ENCODE peak calls at places on chromosomes 3 and 15, in nine cellular contexts. One of them, this sample, is unnamed.

GRCh38 chr3:183664913-183665381 is 29.5 kb downstream of the KLHL24 start:
- DNase-seq in RPMI8226: no peak
- DNase-seq in SIG-M5: no peak
- DNase-seq in WERI-Rb-1: no peak
- DNase-seq in activated B cell treated with CpG ODN at 0.5 μM for 24 hours: no peak
- DNase-seq in fibroblast of lung: peak; percentile 97
- DNase-seq in Jurkat, Clone E6-1: no peak
- DNase-seq in stimulated activated CD4-positive, alpha-beta T cell treated with anti-CD3 and anti-CD28 coated beads, Interleukin-1b, Interleukin-23, amount 100 ng/mL, for 1 hour: no peak
- DNase-seq in glutamatergic neuron: no peak
- DNase-seq in this sample: peak; percentile 65

GRCh38 chr3:71578045-71578730 is 5.3 kb downstream of the FOXP1 start:
- DNase-seq in RPMI8226: no peak
- DNase-seq in SIG-M5: no peak
- DNase-seq in WERI-Rb-1: no peak
- DNase-seq in activated B cell treated with CpG ODN at 0.5 μM for 24 hours: no peak
- DNase-seq in fibroblast of lung: no peak
- DNase-seq in Jurkat, Clone E6-1: no peak
- DNase-seq in stimulated activated CD4-positive, alpha-beta T cell treated with anti-CD3 and anti-CD28 coated beads, Interleukin-1b, Interleukin-23, amount 100 ng/mL, for 1 hour: no peak
- DNase-seq in glutamatergic neuron: no peak
- DNase-seq in this sample: no peak

GRCh38 chr3:21484323-21485154 is 266.5 kb downstream of the ZNF385D start:
- DNase-seq in RPMI8226: peak; percentile 59
- DNase-seq in SIG-M5: no peak
- DNase-seq in WERI-Rb-1: peak; percentile 78
- DNase-seq in activated B cell treated with CpG ODN at 0.5 μM for 24 hours: no peak
- DNase-seq in fibroblast of lung: peak; percentile 83
- DNase-seq in Jurkat, Clone E6-1: peak; percentile 28
- DNase-seq in stimulated activated CD4-positive, alpha-beta T cell treated with anti-CD3 and anti-CD28 coated beads, Interleukin-1b, Interleukin-23, amount 100 ng/mL, for 1 hour: no peak
- DNase-seq in glutamatergic neuron: peak; percentile 61
- DNase-seq in this sample: peak; percentile 72

GRCh38 chr3:4741404-4742307 is 237.6 kb upstream of the BHLHE40 start:
- DNase-seq in RPMI8226: no peak
- DNase-seq in SIG-M5: no peak
- DNase-seq in WERI-Rb-1: no peak
- DNase-seq in activated B cell treated with CpG ODN at 0.5 μM for 24 hours: no peak
- DNase-seq in fibroblast of lung: peak; percentile 96
- DNase-seq in Jurkat, Clone E6-1: no peak
- DNase-seq in stimulated activated CD4-positive, alpha-beta T cell treated with anti-CD3 and anti-CD28 coated beads, Interleukin-1b, Interleukin-23, amount 100 ng/mL, for 1 hour: no peak
- DNase-seq in glutamatergic neuron: no peak
- DNase-seq in this sample: peak; percentile 90

GRCh38 chr3:69739204-69740102 is at the start of gene MITF:
- DNase-seq in RPMI8226: peak; percentile 94
- DNase-seq in SIG-M5: peak; percentile 29
- DNase-seq in WERI-Rb-1: peak; percentile 91
- DNase-seq in activated B cell treated with CpG ODN at 0.5 μM for 24 hours: no peak
- DNase-seq in fibroblast of lung: peak; percentile 88
- DNase-seq in Jurkat, Clone E6-1: no peak
- DNase-seq in stimulated activated CD4-positive, alpha-beta T cell treated with anti-CD3 and anti-CD28 coated beads, Interleukin-1b, Interleukin-23, amount 100 ng/mL, for 1 hour: no peak
- DNase-seq in glutamatergic neuron: peak; percentile 89
- DNase-seq in this sample: peak; percentile 94

GRCh38 chr15:55856506-55856905 is 113.6 kb upstream of the PRTG start:
- DNase-seq in RPMI8226: no peak
- DNase-seq in SIG-M5: no peak
- DNase-seq in WERI-Rb-1: no peak
- DNase-seq in activated B cell treated with CpG ODN at 0.5 μM for 24 hours: no peak
- DNase-seq in fibroblast of lung: peak; percentile 3
- DNase-seq in Jurkat, Clone E6-1: no peak
- DNase-seq in stimulated activated CD4-positive, alpha-beta T cell treated with anti-CD3 and anti-CD28 coated beads, Interleukin-1b, Interleukin-23, amount 100 ng/mL, for 1 hour: no peak
- DNase-seq in glutamatergic neuron: no peak
- DNase-seq in this sample: peak; percentile 72

GRCh38 chr3:142910280-142910679 is 21.4 kb upstream of the PCOLCE2 start:
- DNase-seq in RPMI8226: no peak
- DNase-seq in SIG-M5: no peak
- DNase-seq in WERI-Rb-1: no peak
- DNase-seq in activated B cell treated with CpG ODN at 0.5 μM for 24 hours: no peak
- DNase-seq in fibroblast of lung: no peak
- DNase-seq in Jurkat, Clone E6-1: no peak
- DNase-seq in stimulated activated CD4-positive, alpha-beta T cell treated with anti-CD3 and anti-CD28 coated beads, Interleukin-1b, Interleukin-23, amount 100 ng/mL, for 1 hour: no peak
- DNase-seq in glutamatergic neuron: no peak
- DNase-seq in this sample: no peak

GRCh38 chr3:133124511-133124910 is 86.3 kb downstream of the TMEM108 start:
- DNase-seq in RPMI8226: no peak
- DNase-seq in SIG-M5: no peak
- DNase-seq in WERI-Rb-1: no peak
- DNase-seq in activated B cell treated with CpG ODN at 0.5 μM for 24 hours: no peak
- DNase-seq in fibroblast of lung: no peak
- DNase-seq in Jurkat, Clone E6-1: no peak
- DNase-seq in stimulated activated CD4-positive, alpha-beta T cell treated with anti-CD3 and anti-CD28 coated beads, Interleukin-1b, Interleukin-23, amount 100 ng/mL, for 1 hour: no peak
- DNase-seq in glutamatergic neuron: no peak
- DNase-seq in this sample: no peak

GRCh38 chr15:30985081-30985531 is 6.3 kb downstream of the MTMR10 start:
- DNase-seq in RPMI8226: peak; percentile 25
- DNase-seq in SIG-M5: no peak
- DNase-seq in WERI-Rb-1: no peak
- DNase-seq in activated B cell treated with CpG ODN at 0.5 μM for 24 hours: no peak
- DNase-seq in fibroblast of lung: peak; percentile 5
- DNase-seq in Jurkat, Clone E6-1: no peak
- DNase-seq in stimulated activated CD4-positive, alpha-beta T cell treated with anti-CD3 and anti-CD28 coated beads, Interleukin-1b, Interleukin-23, amount 100 ng/mL, for 1 hour: no peak
- DNase-seq in glutamatergic neuron: no peak
- DNase-seq in this sample: peak; percentile 62

GRCh38 chr3:9169951-9170850 is 79.2 kb downstream of the SRGAP3 start:
- DNase-seq in RPMI8226: no peak
- DNase-seq in SIG-M5: no peak
- DNase-seq in WERI-Rb-1: no peak
- DNase-seq in activated B cell treated with CpG ODN at 0.5 μM for 24 hours: no peak
- DNase-seq in fibroblast of lung: no peak
- DNase-seq in Jurkat, Clone E6-1: peak; percentile 64
- DNase-seq in stimulated activated CD4-positive, alpha-beta T cell treated with anti-CD3 and anti-CD28 coated beads, Interleukin-1b, Interleukin-23, amount 100 ng/mL, for 1 hour: no peak
- DNase-seq in glutamatergic neuron: no peak
- DNase-seq in this sample: no peak

GRCh38 chr3:9141903-9142302 is 107.5 kb downstream of the SRGAP3 start:
- DNase-seq in RPMI8226: no peak
- DNase-seq in SIG-M5: no peak
- DNase-seq in WERI-Rb-1: no peak
- DNase-seq in activated B cell treated with CpG ODN at 0.5 μM for 24 hours: no peak
- DNase-seq in fibroblast of lung: no peak
- DNase-seq in Jurkat, Clone E6-1: no peak
- DNase-seq in stimulated activated CD4-positive, alpha-beta T cell treated with anti-CD3 and anti-CD28 coated beads, Interleukin-1b, Interleukin-23, amount 100 ng/mL, for 1 hour: no peak
- DNase-seq in glutamatergic neuron: no peak
- DNase-seq in this sample: no peak

GRCh38 chr3:43764012-43764411 is 73.3 kb downstream of the ABHD5 start:
- DNase-seq in RPMI8226: no peak
- DNase-seq in SIG-M5: no peak
- DNase-seq in WERI-Rb-1: no peak
- DNase-seq in activated B cell treated with CpG ODN at 0.5 μM for 24 hours: no peak
- DNase-seq in fibroblast of lung: no peak
- DNase-seq in Jurkat, Clone E6-1: no peak
- DNase-seq in stimulated activated CD4-positive, alpha-beta T cell treated with anti-CD3 and anti-CD28 coated beads, Interleukin-1b, Interleukin-23, amount 100 ng/mL, for 1 hour: no peak
- DNase-seq in glutamatergic neuron: no peak
- DNase-seq in this sample: no peak

GRCh38 chr3:73228000-73228399 is 166.5 kb downstream of the EBLN2 start:
- DNase-seq in RPMI8226: no peak
- DNase-seq in SIG-M5: no peak
- DNase-seq in WERI-Rb-1: no peak
- DNase-seq in activated B cell treated with CpG ODN at 0.5 μM for 24 hours: no peak
- DNase-seq in fibroblast of lung: no peak
- DNase-seq in Jurkat, Clone E6-1: no peak
- DNase-seq in stimulated activated CD4-positive, alpha-beta T cell treated with anti-CD3 and anti-CD28 coated beads, Interleukin-1b, Interleukin-23, amount 100 ng/mL, for 1 hour: no peak
- DNase-seq in glutamatergic neuron: no peak
- DNase-seq in this sample: no peak

GRCh38 chr3:189625566-189625965 is 5.6 kb upstream of the TP63 start:
- DNase-seq in RPMI8226: no peak
- DNase-seq in SIG-M5: no peak
- DNase-seq in WERI-Rb-1: no peak
- DNase-seq in activated B cell treated with CpG ODN at 0.5 μM for 24 hours: no peak
- DNase-seq in fibroblast of lung: no peak
- DNase-seq in Jurkat, Clone E6-1: no peak
- DNase-seq in stimulated activated CD4-positive, alpha-beta T cell treated with anti-CD3 and anti-CD28 coated beads, Interleukin-1b, Interleukin-23, amount 100 ng/mL, for 1 hour: no peak
- DNase-seq in glutamatergic neuron: no peak
- DNase-seq in this sample: no peak

GRCh38 chr3:184585545-184585944 is 24.0 kb downstream of the EPHB3 start:
- DNase-seq in RPMI8226: no peak
- DNase-seq in SIG-M5: no peak
- DNase-seq in WERI-Rb-1: no peak
- DNase-seq in activated B cell treated with CpG ODN at 0.5 μM for 24 hours: no peak
- DNase-seq in fibroblast of lung: no peak
- DNase-seq in Jurkat, Clone E6-1: no peak
- DNase-seq in stimulated activated CD4-positive, alpha-beta T cell treated with anti-CD3 and anti-CD28 coated beads, Interleukin-1b, Interleukin-23, amount 100 ng/mL, for 1 hour: no peak
- DNase-seq in glutamatergic neuron: no peak
- DNase-seq in this sample: no peak

GRCh38 chr15:60091150-60091549 is 87.0 kb downstream of the FOXB1 start:
- DNase-seq in RPMI8226: no peak
- DNase-seq in SIG-M5: no peak
- DNase-seq in WERI-Rb-1: no peak
- DNase-seq in activated B cell treated with CpG ODN at 0.5 μM for 24 hours: no peak
- DNase-seq in fibroblast of lung: peak; percentile 93
- DNase-seq in Jurkat, Clone E6-1: no peak
- DNase-seq in stimulated activated CD4-positive, alpha-beta T cell treated with anti-CD3 and anti-CD28 coated beads, Interleukin-1b, Interleukin-23, amount 100 ng/mL, for 1 hour: no peak
- DNase-seq in glutamatergic neuron: no peak
- DNase-seq in this sample: no peak

GRCh38 chr15:70062321-70062956 is 35.3 kb downstream of the TLE3 start:
- DNase-seq in RPMI8226: no peak
- DNase-seq in SIG-M5: no peak
- DNase-seq in WERI-Rb-1: peak; percentile 74
- DNase-seq in activated B cell treated with CpG ODN at 0.5 μM for 24 hours: no peak
- DNase-seq in fibroblast of lung: peak; percentile 96
- DNase-seq in Jurkat, Clone E6-1: no peak
- DNase-seq in stimulated activated CD4-positive, alpha-beta T cell treated with anti-CD3 and anti-CD28 coated beads, Interleukin-1b, Interleukin-23, amount 100 ng/mL, for 1 hour: no peak
- DNase-seq in glutamatergic neuron: peak; percentile 83
- DNase-seq in this sample: peak; percentile 82

GRCh38 chr3:107992976-107993684 is 97.7 kb downstream of the CD47 start:
- DNase-seq in RPMI8226: no peak
- DNase-seq in SIG-M5: no peak
- DNase-seq in WERI-Rb-1: no peak
- DNase-seq in activated B cell treated with CpG ODN at 0.5 μM for 24 hours: no peak
- DNase-seq in fibroblast of lung: peak; percentile 22
- DNase-seq in Jurkat, Clone E6-1: no peak
- DNase-seq in stimulated activated CD4-positive, alpha-beta T cell treated with anti-CD3 and anti-CD28 coated beads, Interleukin-1b, Interleukin-23, amount 100 ng/mL, for 1 hour: no peak
- DNase-seq in glutamatergic neuron: no peak
- DNase-seq in this sample: no peak

GRCh38 chr15:83516935-83517334 is 69.8 kb downstream of the SH3GL3 start:
- DNase-seq in RPMI8226: no peak
- DNase-seq in SIG-M5: no peak
- DNase-seq in WERI-Rb-1: no peak
- DNase-seq in activated B cell treated with CpG ODN at 0.5 μM for 24 hours: no peak
- DNase-seq in fibroblast of lung: peak; percentile 12
- DNase-seq in Jurkat, Clone E6-1: no peak
- DNase-seq in stimulated activated CD4-positive, alpha-beta T cell treated with anti-CD3 and anti-CD28 coated beads, Interleukin-1b, Interleukin-23, amount 100 ng/mL, for 1 hour: no peak
- DNase-seq in glutamatergic neuron: no peak
- DNase-seq in this sample: no peak

GRCh38 chr3:179943097-179943880 is 93.4 kb downstream of the PEX5L start:
- DNase-seq in RPMI8226: no peak
- DNase-seq in SIG-M5: no peak
- DNase-seq in WERI-Rb-1: peak; percentile 19
- DNase-seq in activated B cell treated with CpG ODN at 0.5 μM for 24 hours: no peak
- DNase-seq in fibroblast of lung: no peak
- DNase-seq in Jurkat, Clone E6-1: no peak
- DNase-seq in stimulated activated CD4-positive, alpha-beta T cell treated with anti-CD3 and anti-CD28 coated beads, Interleukin-1b, Interleukin-23, amount 100 ng/mL, for 1 hour: no peak
- DNase-seq in glutamatergic neuron: no peak
- DNase-seq in this sample: no peak

GRCh38 chr15:57376695-57377477 is 581 bp downstream of the CGNL1 start:
- DNase-seq in RPMI8226: no peak
- DNase-seq in SIG-M5: no peak
- DNase-seq in WERI-Rb-1: peak; percentile 38
- DNase-seq in activated B cell treated with CpG ODN at 0.5 μM for 24 hours: no peak
- DNase-seq in fibroblast of lung: no peak
- DNase-seq in Jurkat, Clone E6-1: no peak
- DNase-seq in stimulated activated CD4-positive, alpha-beta T cell treated with anti-CD3 and anti-CD28 coated beads, Interleukin-1b, Interleukin-23, amount 100 ng/mL, for 1 hour: no peak
- DNase-seq in glutamatergic neuron: peak; percentile 70
- DNase-seq in this sample: peak; percentile 23

GRCh38 chr3:190167936-190168680 is 47.4 kb upstream of the P3H2 start:
- DNase-seq in RPMI8226: no peak
- DNase-seq in SIG-M5: no peak
- DNase-seq in WERI-Rb-1: no peak
- DNase-seq in activated B cell treated with CpG ODN at 0.5 μM for 24 hours: no peak
- DNase-seq in fibroblast of lung: no peak
- DNase-seq in Jurkat, Clone E6-1: no peak
- DNase-seq in stimulated activated CD4-positive, alpha-beta T cell treated with anti-CD3 and anti-CD28 coated beads, Interleukin-1b, Interleukin-23, amount 100 ng/mL, for 1 hour: no peak
- DNase-seq in glutamatergic neuron: no peak
- DNase-seq in this sample: no peak

GRCh38 chr3:151037746-151038145 is 47.7 kb upstream of the MED12L start:
- DNase-seq in RPMI8226: no peak
- DNase-seq in SIG-M5: no peak
- DNase-seq in WERI-Rb-1: no peak
- DNase-seq in activated B cell treated with CpG ODN at 0.5 μM for 24 hours: no peak
- DNase-seq in fibroblast of lung: peak; percentile 91
- DNase-seq in Jurkat, Clone E6-1: no peak
- DNase-seq in stimulated activated CD4-positive, alpha-beta T cell treated with anti-CD3 and anti-CD28 coated beads, Interleukin-1b, Interleukin-23, amount 100 ng/mL, for 1 hour: no peak
- DNase-seq in glutamatergic neuron: no peak
- DNase-seq in this sample: peak; percentile 92

GRCh38 chr3:150069158-150069536 is 98.5 kb upstream of the PFN2 start:
- DNase-seq in RPMI8226: no peak
- DNase-seq in SIG-M5: no peak
- DNase-seq in WERI-Rb-1: no peak
- DNase-seq in activated B cell treated with CpG ODN at 0.5 μM for 24 hours: no peak
- DNase-seq in fibroblast of lung: no peak
- DNase-seq in Jurkat, Clone E6-1: no peak
- DNase-seq in stimulated activated CD4-positive, alpha-beta T cell treated with anti-CD3 and anti-CD28 coated beads, Interleukin-1b, Interleukin-23, amount 100 ng/mL, for 1 hour: no peak
- DNase-seq in glutamatergic neuron: peak; percentile 30
- DNase-seq in this sample: no peak

GRCh38 chr3:15471861-15472260 is 44.5 kb downstream of the EAF1 start:
- DNase-seq in RPMI8226: no peak
- DNase-seq in SIG-M5: no peak
- DNase-seq in WERI-Rb-1: no peak
- DNase-seq in activated B cell treated with CpG ODN at 0.5 μM for 24 hours: no peak
- DNase-seq in fibroblast of lung: no peak
- DNase-seq in Jurkat, Clone E6-1: no peak
- DNase-seq in stimulated activated CD4-positive, alpha-beta T cell treated with anti-CD3 and anti-CD28 coated beads, Interleukin-1b, Interleukin-23, amount 100 ng/mL, for 1 hour: no peak
- DNase-seq in glutamatergic neuron: no peak
- DNase-seq in this sample: no peak

GRCh38 chr15:74781673-74782595 is at the start of gene CSK:
- DNase-seq in RPMI8226: peak; percentile 94
- DNase-seq in SIG-M5: no peak
- DNase-seq in WERI-Rb-1: peak; percentile 60
- DNase-seq in activated B cell treated with CpG ODN at 0.5 μM for 24 hours: peak; percentile 90
- DNase-seq in fibroblast of lung: peak; percentile 61
- DNase-seq in Jurkat, Clone E6-1: no peak
- DNase-seq in stimulated activated CD4-positive, alpha-beta T cell treated with anti-CD3 and anti-CD28 coated beads, Interleukin-1b, Interleukin-23, amount 100 ng/mL, for 1 hour: peak; percentile 61
- DNase-seq in glutamatergic neuron: peak; percentile 85
- DNase-seq in this sample: peak; percentile 71

GRCh38 chr15:30929064-30929669 is 25.5 kb downstream of the FAN1 start:
- DNase-seq in RPMI8226: no peak
- DNase-seq in SIG-M5: no peak
- DNase-seq in WERI-Rb-1: no peak
- DNase-seq in activated B cell treated with CpG ODN at 0.5 μM for 24 hours: no peak
- DNase-seq in fibroblast of lung: no peak
- DNase-seq in Jurkat, Clone E6-1: no peak
- DNase-seq in stimulated activated CD4-positive, alpha-beta T cell treated with anti-CD3 and anti-CD28 coated beads, Interleukin-1b, Interleukin-23, amount 100 ng/mL, for 1 hour: no peak
- DNase-seq in glutamatergic neuron: peak; percentile 81
- DNase-seq in this sample: no peak

GRCh38 chr3:13091898-13092620 is 18.8 kb upstream of the IQSEC1 start:
- DNase-seq in RPMI8226: peak; percentile 84
- DNase-seq in SIG-M5: no peak
- DNase-seq in WERI-Rb-1: peak; percentile 91
- DNase-seq in activated B cell treated with CpG ODN at 0.5 μM for 24 hours: peak; percentile 80
- DNase-seq in fibroblast of lung: peak; percentile 67
- DNase-seq in Jurkat, Clone E6-1: peak; percentile 71
- DNase-seq in stimulated activated CD4-positive, alpha-beta T cell treated with anti-CD3 and anti-CD28 coated beads, Interleukin-1b, Interleukin-23, amount 100 ng/mL, for 1 hour: peak; percentile 75
- DNase-seq in glutamatergic neuron: peak; percentile 90
- DNase-seq in this sample: peak; percentile 73

GRCh38 chr15:77851696-77852095 is 219.0 kb upstream of the LINGO1 start:
- DNase-seq in RPMI8226: no peak
- DNase-seq in SIG-M5: no peak
- DNase-seq in WERI-Rb-1: no peak
- DNase-seq in activated B cell treated with CpG ODN at 0.5 μM for 24 hours: no peak
- DNase-seq in fibroblast of lung: no peak
- DNase-seq in Jurkat, Clone E6-1: no peak
- DNase-seq in stimulated activated CD4-positive, alpha-beta T cell treated with anti-CD3 and anti-CD28 coated beads, Interleukin-1b, Interleukin-23, amount 100 ng/mL, for 1 hour: no peak
- DNase-seq in glutamatergic neuron: no peak
- DNase-seq in this sample: no peak

GRCh38 chr3:161322781-161323568 is 48.3 kb downstream of the SPTSSB start:
- DNase-seq in RPMI8226: no peak
- DNase-seq in SIG-M5: no peak
- DNase-seq in WERI-Rb-1: no peak
- DNase-seq in activated B cell treated with CpG ODN at 0.5 μM for 24 hours: no peak
- DNase-seq in fibroblast of lung: no peak
- DNase-seq in Jurkat, Clone E6-1: no peak
- DNase-seq in stimulated activated CD4-positive, alpha-beta T cell treated with anti-CD3 and anti-CD28 coated beads, Interleukin-1b, Interleukin-23, amount 100 ng/mL, for 1 hour: no peak
- DNase-seq in glutamatergic neuron: no peak
- DNase-seq in this sample: no peak

GRCh38 chr3:82587174-82587573 is 825.7 kb upstream of the GBE1 start:
- DNase-seq in RPMI8226: no peak
- DNase-seq in SIG-M5: no peak
- DNase-seq in WERI-Rb-1: no peak
- DNase-seq in activated B cell treated with CpG ODN at 0.5 μM for 24 hours: no peak
- DNase-seq in fibroblast of lung: no peak
- DNase-seq in Jurkat, Clone E6-1: no peak
- DNase-seq in stimulated activated CD4-positive, alpha-beta T cell treated with anti-CD3 and anti-CD28 coated beads, Interleukin-1b, Interleukin-23, amount 100 ng/mL, for 1 hour: no peak
- DNase-seq in glutamatergic neuron: no peak
- DNase-seq in this sample: no peak

This sample was measured in lung microvascular endothelial cell.